ENCODE peak calls at places on chromosome 5, in eight cellular contexts. G, C, D, I, M, R, J and B are unnamed samples.

GRCh38 chr5:98581416-98581999 is 192.0 kb upstream of the RGMB start:
- DNase-seq in M (no peak), J (no peak), G (no peak), I (no peak), R (no peak), D (peak; percentile 57), C (no peak), B (no peak)

GRCh38 chr5:129082225-129083136 is 12.1 kb upstream of the ISOC1 start:
- DNase-seq in J (no peak), M (no peak), D (no peak), G (no peak), R (no peak), I (no peak), C (no peak), B (no peak)

GRCh38 chr5:146880985-146881384 is 2.4 kb upstream of the PPP2R2B start:
- DNase-seq in G (no peak), J (no peak), I (no peak), R (no peak), M (no peak), D (no peak), C (no peak), B (no peak)

GRCh38 chr5:99105216-99105615 is 176.4 kb upstream of the CHD1 start:
- DNase-seq in J (no peak), I (no peak), M (no peak), G (no peak), D (no peak), R (no peak), C (no peak), B (no peak)

GRCh38 chr5:83034036-83034435 is 43.2 kb downstream of the TMEM167A start:
- DNase-seq in D (no peak), G (no peak), C (no peak), I (no peak), M (no peak), R (no peak), J (no peak), B (no peak)

GRCh38 chr5:158224200-158224599 is 365.3 kb upstream of the CLINT1 start:
- DNase-seq in D (no peak), J (no peak), I (no peak), C (no peak), R (no peak), G (no peak), M (no peak), B (no peak)

GRCh38 chr5:181190711-181191525 is 14.1 kb downstream of the TRIM7 start:
- DNase-seq in G (no peak), J (peak; percentile 57), D (no peak), I (peak; percentile 66), R (no peak), C (no peak), M (no peak), B (no peak)

GRCh38 chr5:157290156-157290980 is 24.4 kb downstream of the CYFIP2 start:
- DNase-seq in I (peak; percentile 56), D (peak; percentile 63), M (no peak), C (no peak), R (no peak), J (no peak), G (no peak), B (no peak)

GRCh38 chr5:15103864-15104263 is 232.3 kb upstream of the ANKH start:
- DNase-seq in J (no peak), I (no peak), R (no peak), C (no peak), M (no peak), G (no peak), D (no peak), B (no peak)

GRCh38 chr5:96714951-96715451 is 52.8 kb downstream of the CAST start:
- DNase-seq in J (peak; percentile 75), I (peak; percentile 85), R (no peak), M (peak; percentile 63), D (peak; percentile 91), C (no peak), G (no peak), B (no peak)

GRCh38 chr5:131589510-131590348 is 45.3 kb downstream of the RAPGEF6 start:
- DNase-seq in I (peak; percentile 59), C (peak; percentile 10), J (peak; percentile 26), M (no peak), D (peak; percentile 74), R (no peak), G (peak; percentile 56), B (peak; percentile 29)

GRCh38 chr5:43042626-43043399 is 2.7 kb upstream of the ANXA2R start:
- DNase-seq in M (peak; percentile 67), J (peak; percentile 69), G (peak; percentile 67), I (peak; percentile 85), C (no peak), R (no peak), D (peak; percentile 70), B (no peak)

GRCh38 chr5:116044073-116044472 is 11.8 kb downstream of the ARL14EPL start:
- DNase-seq in M (no peak), D (no peak), G (no peak), C (no peak), I (no peak), R (no peak), J (no peak), B (no peak)

GRCh38 chr5:87195616-87196015 is 72.1 kb upstream of the RASA1 start:
- DNase-seq in D (peak; percentile 25), M (no peak), J (no peak), G (no peak), C (no peak), R (no peak), I (no peak), B (no peak)

GRCh38 chr5:151157426-151158286 is at the start of gene ANXA6:
- DNase-seq in C (peak; percentile 66), M (peak; percentile 75), G (peak; percentile 84), R (peak; percentile 86), D (peak; percentile 73), J (peak; percentile 81), I (peak; percentile 63), B (peak; percentile 92)
- TF ChIP-seq POLR2A in C (peak; percentile 70), M (no peak), G (peak; percentile 19), R (peak; percentile 34), D (peak; percentile 54), J (peak; percentile 52), I (peak; percentile 67), B (peak; percentile 87)

DNA sequence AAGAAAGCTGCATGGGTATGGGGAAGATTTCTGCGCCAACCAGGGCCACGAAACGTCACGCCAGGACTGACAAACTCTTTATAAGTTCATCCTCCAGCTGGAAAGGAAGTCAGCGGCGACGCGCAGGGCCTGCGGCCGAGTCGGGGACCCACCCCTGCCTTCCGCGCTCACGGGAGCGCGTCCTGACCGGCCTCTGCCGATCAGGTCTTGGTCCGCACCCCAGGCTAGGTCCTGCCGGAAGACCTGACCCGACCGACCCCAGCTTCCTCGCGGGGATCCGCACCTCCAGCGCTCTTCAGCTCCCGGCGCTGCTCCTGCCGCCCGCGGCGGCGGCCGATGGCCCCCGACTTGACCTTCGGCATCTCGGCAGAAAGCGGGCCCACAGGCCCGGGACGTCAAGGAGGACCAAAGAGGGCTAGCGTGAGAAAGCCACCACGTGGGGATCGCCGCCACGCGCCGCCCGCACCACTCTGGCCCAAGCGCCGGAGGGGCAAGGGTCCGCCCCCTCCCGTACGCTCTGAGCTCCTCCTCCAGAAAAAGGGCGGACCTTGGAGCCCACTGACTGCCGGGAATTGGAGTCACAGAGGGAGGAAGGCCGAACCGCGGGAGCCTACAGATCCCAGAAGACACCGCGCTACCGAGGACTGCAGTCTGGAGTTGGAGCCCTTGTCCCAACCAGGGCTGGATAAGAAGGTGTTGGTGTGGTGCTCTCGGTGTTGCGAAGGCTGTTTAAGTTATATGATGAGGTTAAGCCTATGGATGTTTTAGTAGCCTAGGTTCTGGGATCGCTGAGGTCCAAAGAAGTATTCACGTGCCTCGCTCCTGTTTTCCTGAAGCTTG is at the start of gene DIMT1:
- DNase-seq in M (peak; percentile 94), D (peak; percentile 97), G (peak; percentile 91), J (peak; percentile 96), I (peak; percentile 96), C (peak; percentile 88), R (peak; percentile 94), B (peak; percentile 71)
- TF ChIP-seq POLR2A in M (peak; percentile 19), D (peak; percentile 89), G (peak; percentile 93), J (peak; percentile 75), I (peak; percentile 95), C (peak; percentile 95), R (peak; percentile 28), B (peak; percentile 86)

GRCh38 chr5:179817071-179817840 is 3.4 kb upstream of the SQSTM1 start:
- DNase-seq in J (no peak), G (peak; percentile 77), R (no peak), M (no peak), I (no peak), C (no peak), D (no peak), B (no peak)

GRCh38 chr5:179820127-179820482 is 600 bp upstream of the SQSTM1 start:
- DNase-seq in J (no peak), D (no peak), R (no peak), M (no peak), I (peak; percentile 60), C (no peak), G (peak; percentile 67), B (no peak)

GRCh38 chr5:179820483-179821297 is at the start of gene SQSTM1:
- DNase-seq in R (peak; percentile 78), M (peak; percentile 67), J (peak; percentile 88), G (peak; percentile 88), C (peak; percentile 84), D (peak; percentile 74), I (peak; percentile 87), B (peak; percentile 79)

GRCh38 chr5:179819296-179820126 is 1.2 kb upstream of the SQSTM1 start:
- DNase-seq in I (peak; percentile 89), R (peak; percentile 77), J (peak; percentile 77), G (peak; percentile 79), M (peak; percentile 50), D (peak; percentile 77), C (no peak), B (peak; percentile 85)

DNA sequence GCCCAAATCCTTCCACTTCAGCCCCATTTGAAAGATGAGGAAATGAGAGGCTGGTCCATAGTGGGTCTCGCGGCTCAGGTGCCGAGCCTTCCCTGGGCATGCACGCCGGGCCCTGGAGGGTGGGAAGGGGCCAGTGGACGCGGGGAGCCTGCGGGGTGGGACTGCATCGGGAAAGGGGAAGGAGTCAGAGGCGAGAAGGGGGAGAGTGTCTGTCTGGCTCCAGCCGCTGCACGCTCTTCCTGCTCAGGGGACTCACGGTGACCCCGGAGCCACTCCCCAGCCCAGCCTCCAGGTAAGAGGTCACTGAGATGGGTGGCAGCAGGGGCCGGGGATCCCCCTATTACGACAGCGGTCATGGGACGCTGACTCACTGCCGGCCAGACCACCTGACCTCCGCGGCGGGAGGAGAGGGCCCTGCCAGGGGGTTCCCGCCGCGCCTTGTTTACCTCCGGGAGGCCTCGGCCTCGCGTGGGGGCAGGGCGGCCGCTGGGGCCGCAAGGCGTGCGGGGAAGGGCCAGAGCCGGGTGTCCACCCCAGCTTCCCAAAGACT is 1.9 kb upstream of the SQSTM1 start:
- DNase-seq in D (peak; percentile 95), C (peak; percentile 89), I (peak; percentile 98), G (peak; percentile 82), M (peak; percentile 94), R (peak; percentile 97), J (peak; percentile 97), B (peak; percentile 97)
- TF ChIP-seq POLR2A in D (no peak), C (peak; percentile 56), I (no peak), G (no peak), M (peak; percentile 34), R (no peak), J (peak; percentile 82), B (peak; percentile 38)

DNA sequence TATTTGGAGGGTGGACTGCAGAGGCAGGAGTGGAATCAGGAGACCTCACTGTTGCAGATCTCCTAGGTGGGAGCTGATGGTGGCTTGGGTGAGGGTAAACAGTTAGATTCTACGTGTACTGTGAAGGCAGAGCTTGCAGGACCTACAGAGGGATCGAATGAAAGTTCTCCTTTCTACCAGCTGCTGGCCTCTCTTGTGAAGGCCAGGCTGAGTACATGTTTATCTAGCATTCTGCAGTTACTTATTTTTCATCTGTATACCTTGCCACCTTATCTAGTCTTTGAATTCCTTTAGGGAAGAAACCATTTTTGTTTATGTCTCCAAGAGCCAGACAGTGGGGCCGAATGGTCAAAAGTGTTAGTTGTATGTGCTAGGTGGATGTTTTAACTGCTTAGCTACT is 57.6 kb downstream of the PTTG1 start:
- DNase-seq in M (no peak), J (no peak), C (no peak), R (no peak), D (no peak), I (no peak), G (no peak), B (no peak)
- TF ChIP-seq POLR2A in M (no peak), J (no peak), C (no peak), R (no peak), D (no peak), I (no peak), G (no peak), B (no peak)